ENCODE peak calls at places on chromosomes 4 and X, in seven cellular contexts. C is GM12878, Q is SK-N-SH, X is HepG2, O is K562, W is GM12891, M is H1. F is an unnamed sample.

GRCh38 chrX:54640721-54641120 is 110.7 kb downstream of the GNL3L start:
- DNase-seq in Q (no peak), M (no peak), O (no peak), C (no peak), W (no peak), X (peak; percentile 40), F (no peak)

GRCh38 chr4:14415146-14415545 is 587.1 kb upstream of the CPEB2 start:
- DNase-seq in X (no peak), Q (no peak), C (no peak), W (no peak), O (no peak), M (no peak), F (no peak)

GRCh38 chr4:152106113-152106763 is 345.4 kb upstream of the GATB start:
- DNase-seq in M (no peak), Q (no peak), C (no peak), O (no peak), W (no peak), X (peak; percentile 38), F (no peak)

GRCh38 chrX:18353931-18354368 is 538 bp downstream of the SCML2 start:
- DNase-seq in C (no peak), Q (peak; percentile 70), O (peak; percentile 46), X (peak; percentile 7), M (peak; percentile 54), W (no peak), F (no peak)

GRCh38 chrX:2145672-2146412 is 354.9 kb downstream of the DHRSX start:
- DNase-seq in Q (no peak), W (no peak), C (no peak), O (no peak), M (no peak), X (no peak), F (no peak)

GRCh38 chrX:155666741-155667140 is 54.0 kb upstream of the TMLHE start:
- DNase-seq in X (no peak), O (no peak), C (no peak), Q (no peak), M (no peak), W (no peak), F (no peak)

GRCh38 chr4:119835511-119835910 is 206.9 kb upstream of the PDE5A start:
- DNase-seq in W (no peak), C (no peak), Q (no peak), M (no peak), X (no peak), O (no peak), F (no peak)

GRCh38 chr4:78534286-78534955 is 17.1 kb upstream of the ANXA3 start:
- DNase-seq in C (no peak), O (no peak), W (no peak), M (no peak), Q (no peak), X (peak; percentile 69), F (no peak)

GRCh38 chrX:8139713-8140112 is 31.4 kb downstream of the VCX2 start:
- DNase-seq in C (no peak), W (no peak), O (no peak), M (no peak), Q (no peak), X (no peak), F (no peak)

GRCh38 chr4:54066088-54066415 is 1.6 kb upstream of the CHIC2 start:
- DNase-seq in Q (no peak), O (no peak), X (no peak), C (no peak), M (no peak), W (no peak), F (no peak)

GRCh38 chrX:68429216-68429615 is 4.1 kb downstream of the OPHN1 start:
- DNase-seq in Q (no peak), M (no peak), W (no peak), X (no peak), O (no peak), C (no peak), F (no peak)

GRCh38 chrX:68432648-68433047 is 647 bp downstream of the OPHN1 start:
- DNase-seq in Q (peak; percentile 23), X (no peak), C (no peak), W (no peak), M (no peak), O (peak; percentile 8), F (no peak)

GRCh38 chrX:68433981-68434299 is 645 bp upstream of the OPHN1 start:
- DNase-seq in C (no peak), W (no peak), X (no peak), Q (no peak), O (no peak), M (no peak), F (no peak)

GRCh38 chrX:68431836-68432235 is 1.5 kb downstream of the OPHN1 start:
- DNase-seq in C (no peak), W (no peak), O (no peak), X (no peak), M (no peak), Q (no peak), F (no peak)

GRCh38 chrX:68433155-68433980 is at the start of gene OPHN1:
- DNase-seq in X (peak; percentile 29), W (no peak), C (no peak), M (peak; percentile 71), Q (peak; percentile 70), O (peak; percentile 57), F (no peak)
- TF ChIP-seq POLR2AphosphoS5 in X (no peak), W (no peak), C (no peak), M (peak; percentile 73), Q (no peak), O (no peak), F (no peak)

GRCh38 chr4:184328022-184328736 is 110.5 kb upstream of the ENPP6 start:
- DNase-seq in O (no peak), C (peak; percentile 97), W (no peak), M (peak; percentile 32), Q (no peak), X (no peak), F (no peak)

GRCh38 chr4:184329235-184330007 is 111.7 kb upstream of the ENPP6 start:
- DNase-seq in O (no peak), M (no peak), Q (no peak), C (no peak), W (no peak), X (no peak), F (no peak)

GRCh38 chr4:184324939-184325477 is 107.3 kb upstream of the ENPP6 start:
- DNase-seq in W (no peak), C (no peak), X (no peak), O (no peak), Q (no peak), M (peak; percentile 10), F (no peak)

GRCh38 chr4:184331155-184331995 is 113.7 kb upstream of the ENPP6 start:
- DNase-seq in Q (no peak), X (no peak), C (no peak), O (no peak), M (no peak), W (no peak), F (no peak)

DNA sequence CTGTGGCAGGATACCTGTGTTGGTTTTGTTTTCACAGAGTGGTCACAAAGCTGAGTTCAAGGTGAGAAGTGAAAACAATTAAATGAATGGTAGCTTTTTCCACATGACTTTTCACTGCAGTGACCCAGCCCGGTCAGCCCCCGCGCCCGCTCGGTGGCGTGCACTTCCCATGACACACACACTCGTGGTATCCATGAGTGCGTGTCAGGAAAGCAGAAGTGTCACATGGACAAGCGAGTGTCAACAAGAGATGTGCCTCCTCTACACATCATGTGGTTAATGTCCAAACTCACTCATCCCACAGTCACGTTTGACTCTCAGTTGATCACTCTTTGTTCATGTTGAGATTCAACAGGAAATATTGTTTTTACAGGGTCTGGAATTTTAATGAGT is 112.3 kb upstream of the ENPP6 start:
- DNase-seq in C (peak; percentile 90), W (no peak), X (no peak), O (no peak), Q (no peak), M (no peak), F (no peak)
- TF ChIP-seq TAF1 in C (no peak), W (no peak), X (no peak), O (no peak), Q (no peak), M (no peak), F (no peak)

GRCh38 chr4:44996276-44996845 is 270.0 kb upstream of the GNPDA2 start:
- DNase-seq in Q (no peak), W (no peak), C (no peak), M (no peak), O (no peak), X (no peak), F (no peak)
- TF ChIP-seq POLR2AphosphoS5 in Q (no peak), W (no peak), C (no peak), M (no peak), O (no peak), X (no peak), F (no peak)

GRCh38 chr4:56908206-56909082 is 744 bp downstream of the REST start:
- DNase-seq in C (no peak), Q (peak; percentile 86), O (peak; percentile 82), W (peak; percentile 74), X (peak; percentile 47), M (peak; percentile 83), F (peak; percentile 79)

GRCh38 chr4:56910172-56910967 is 2.7 kb downstream of the REST start:
- DNase-seq in W (no peak), M (no peak), O (no peak), X (no peak), Q (no peak), C (no peak), F (no peak)

GRCh38 chr4:56907489-56908205 is at the start of gene REST:
- DNase-seq in M (peak; percentile 91), W (peak; percentile 60), C (no peak), O (peak; percentile 87), X (peak; percentile 21), Q (peak; percentile 92), F (peak; percentile 63)

GRCh38 chr4:56907009-56907408 is 691 bp upstream of the REST start:
- DNase-seq in C (no peak), Q (peak; percentile 22), O (no peak), W (no peak), X (no peak), M (peak; percentile 55), F (no peak)

DNA sequence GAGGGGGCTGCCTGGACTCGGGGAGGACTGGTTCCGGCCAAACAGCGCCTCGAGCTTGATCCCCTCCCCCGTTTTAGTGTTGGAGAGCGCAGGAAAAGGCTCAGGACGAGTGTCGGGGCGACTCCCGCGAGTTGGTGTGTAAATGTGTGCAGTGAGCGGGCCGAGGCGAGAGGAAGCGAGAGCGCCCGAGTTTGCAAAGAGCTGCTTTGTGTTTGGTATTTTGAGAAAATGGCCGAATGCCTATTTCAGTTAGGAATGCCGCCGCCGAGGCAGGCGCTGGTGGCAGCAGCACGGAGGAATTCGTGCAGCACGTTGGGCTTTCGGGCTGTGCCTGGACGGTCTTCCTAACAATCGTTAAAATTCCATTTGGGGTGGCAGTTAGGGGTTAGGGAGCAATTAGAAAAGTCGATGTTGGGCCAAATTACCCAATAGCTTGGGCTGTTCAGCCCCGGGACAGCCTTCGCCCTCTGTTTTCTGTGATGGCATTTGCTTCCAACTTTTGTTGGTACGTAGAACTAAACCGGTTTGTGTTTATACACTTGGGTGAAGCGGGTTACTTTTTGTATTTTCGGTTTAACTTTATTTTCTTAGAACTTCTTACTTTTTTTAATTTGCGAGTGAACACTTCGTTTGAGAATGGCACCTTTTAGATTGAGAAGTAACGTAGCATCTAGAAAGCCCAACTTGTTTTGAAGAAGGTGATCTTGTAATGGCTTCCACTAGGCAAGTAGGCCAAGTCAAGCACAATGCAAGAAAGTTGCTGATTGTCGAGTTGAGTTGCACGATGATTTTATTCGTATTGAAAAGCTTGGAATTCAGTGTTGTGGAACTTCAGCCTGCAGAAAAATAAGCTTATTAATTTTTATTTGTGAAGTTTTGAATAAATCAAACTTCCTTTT is 1.6 kb downstream of the REST start:
- DNase-seq in Q (peak; percentile 67), O (no peak), C (no peak), M (peak; percentile 66), X (peak; percentile 28), W (peak; percentile 47), F (peak; percentile 52)
- TF ChIP-seq TAF1 in Q (no peak), O (no peak), C (peak; percentile 7), M (peak; percentile 76), X (peak; percentile 40), W (no peak), F (no peak)

F was measured in GM12892.